ENCODE peak calls at places on chromosomes 3 and 15, in four cellular contexts. C is BJ, B is psoas muscle, R is mammary epithelial cell. H is an unnamed sample. For H3K27me3, the result is how much of the 10 kb centered on the place peaks cover.

GRCh38 chr3:179016979-179017670 is 54.5 kb downstream of the ZMAT3 start:
- DNase-seq in C (no peak), B (no peak), R (no peak), H (no peak)

GRCh38 chr15:66943456-66944095 is 121.8 kb upstream of the SMAD3 start:
- DNase-seq in C (no peak), B (no peak), R (no peak), H (peak)

GRCh38 chr3:194536883-194537637 is 50.3 kb upstream of the ATP13A3 start:
- DNase-seq in C (no peak), B (peak), R (peak), H (no peak)

GRCh38 chr3:86245360-86245759 is 745.6 kb downstream of the VGLL3 start:
- DNase-seq in C (no peak), B (no peak), R (no peak), H (peak)

GRCh38 chr15:70487380-70487725 is 276.0 kb downstream of the UACA start:
- DNase-seq in C (no peak), B (no peak), R (no peak), H (peak)

GRCh38 chr3:176426371-176426770 is 770.9 kb downstream of the TBL1XR1 start:
- DNase-seq in C (no peak), B (no peak), R (no peak), H (no peak)

GRCh38 chr15:81888748-81889479 is 156.9 kb downstream of the MEX3B start:
- DNase-seq in C (peak), B (no peak), R (no peak), H (no peak)

GRCh38 chr15:60591491-60592385 is 112.8 kb upstream of the ICE2 start:
- DNase-seq in C (no peak), B (peak), R (peak), H (peak)

GRCh38 chr15:70741107-70741511 is 22.2 kb downstream of the UACA start:
- DNase-seq in C (no peak), B (peak), R (peak), H (no peak)

GRCh38 chr3:153980252-153980590 is 141.0 kb upstream of the ARHGEF26 start:
- DNase-seq in C (no peak), B (no peak), R (peak), H (no peak)

GRCh38 chr3:106183762-106184391 is 315.1 kb upstream of the CBLB start:
- DNase-seq in C (no peak), B (no peak), R (peak), H (no peak)

GRCh38 chr15:48940508-48940907 is 23.2 kb downstream of the SHC4 start:
- DNase-seq in C (peak), B (no peak), R (peak), H (peak)

GRCh38 chr3:126127904-126128303 is 44.0 kb upstream of the SLC41A3 start:
- DNase-seq in C (no peak), B (peak), R (no peak), H (no peak)

GRCh38 chr15:57594479-57594878 is 2.8 kb downstream of the MYZAP start:
- DNase-seq in C (no peak), B (no peak), R (no peak), H (no peak)

GRCh38 chr3:115100806-115101205 is 46.3 kb downstream of the ZBTB20 start:
- DNase-seq in C (no peak), B (no peak), R (no peak), H (no peak)

GRCh38 chr3:171286580-171287249 is 173.5 kb downstream of the TNIK start:
- DNase-seq in C (no peak), B (no peak), R (peak), H (no peak)

GRCh38 chr15:36622247-36622795 is 42.9 kb downstream of the CDIN1 start:
- DNase-seq in C (no peak), B (no peak), R (no peak), H (no peak)

GRCh38 chr3:96192951-96193350 is 621.4 kb upstream of the EPHA6 start:
- DNase-seq in C (no peak), B (no peak), R (no peak), H (no peak)

GRCh38 chr15:28977377-28978010 is 91.7 kb downstream of the APBA2 start:
- DNase-seq in C (peak), B (no peak), R (peak), H (peak)

GRCh38 chr3:78878011-78878410 is 889.8 kb downstream of the ROBO1 start:
- DNase-seq in C (no peak), B (no peak), R (no peak), H (peak)

GRCh38 chr3:54720604-54721003 is 207.3 kb downstream of the LRTM1 start:
- DNase-seq in C (no peak), B (no peak), R (no peak), H (no peak)

GRCh38 chr3:128504957-128505730 is 12.1 kb upstream of the GATA2 start:
- DNase-seq in C (no peak), B (no peak), R (peak), H (peak)

GRCh38 chr3:189652042-189652441 is 20.9 kb downstream of the TP63 start:
- DNase-seq in C (no peak), B (no peak), R (peak), H (peak)

GRCh38 chr15:84799511-84800187 is 17.5 kb upstream of the ALPK3 start:
- DNase-seq in C (no peak), B (no peak), R (no peak), H (no peak)

GRCh38 chr3:55629432-55629831 is 142.3 kb upstream of the WNT5A start:
- DNase-seq in C (no peak), B (no peak), R (peak), H (no peak)

GRCh38 chr3:65930650-65931049 is 108.1 kb downstream of the MAGI1 start:
- DNase-seq in C (no peak), B (no peak), R (no peak), H (no peak)

GRCh38 chr3:168061332-168061996 is 34.3 kb downstream of the GOLIM4 start:
- DNase-seq in C (no peak), B (no peak), R (no peak), H (no peak)

GRCh38 chr15:29978411-29979382 is 104.1 kb upstream of the GOLGA8J start:
- DNase-seq in C (no peak), B (no peak), R (peak), H (no peak)

GRCh38 chr3:73500321-73500720 is 124.4 kb downstream of the PDZRN3 start:
- DNase-seq in C (no peak), B (no peak), R (no peak), H (no peak)

GRCh38 chr15:47949815-47950214 is 171.0 kb upstream of the SLC24A5 start:
- DNase-seq in C (no peak), B (no peak), R (no peak), H (no peak)

GRCh38 chr3:42182555-42182954 is 83.4 kb downstream of the CCK start:
- DNase-seq in C (no peak), B (no peak), R (no peak), H (no peak)

GRCh38 chr3:61354604-61355003 is 103.4 kb upstream of the FHIT start:
- DNase-seq in C (no peak), B (no peak), R (no peak), H (no peak)

GRCh38 chr3:112459750-112460149 is 39.5 kb downstream of the BTLA start:
- DNase-seq in C (no peak), B (no peak), R (no peak), H (no peak)

GRCh38 chr3:184409331-184409926 is 29.6 kb downstream of the CHRD start:
- DNase-seq in C (no peak), B (no peak), R (no peak), H (no peak)

GRCh38 chr3:184415229-184415517 is 35.3 kb downstream of the CHRD start:
- DNase-seq in C (no peak), B (no peak), R (no peak), H (no peak)

GRCh38 chr3:184405075-184406060 is 25.5 kb downstream of the CHRD start:
- DNase-seq in C (no peak), B (no peak), R (no peak), H (no peak)

GRCh38 chr3:184414418-184415228 is 34.8 kb downstream of the CHRD start:
- DNase-seq in C (no peak), B (no peak), R (no peak), H (no peak)

DNA sequence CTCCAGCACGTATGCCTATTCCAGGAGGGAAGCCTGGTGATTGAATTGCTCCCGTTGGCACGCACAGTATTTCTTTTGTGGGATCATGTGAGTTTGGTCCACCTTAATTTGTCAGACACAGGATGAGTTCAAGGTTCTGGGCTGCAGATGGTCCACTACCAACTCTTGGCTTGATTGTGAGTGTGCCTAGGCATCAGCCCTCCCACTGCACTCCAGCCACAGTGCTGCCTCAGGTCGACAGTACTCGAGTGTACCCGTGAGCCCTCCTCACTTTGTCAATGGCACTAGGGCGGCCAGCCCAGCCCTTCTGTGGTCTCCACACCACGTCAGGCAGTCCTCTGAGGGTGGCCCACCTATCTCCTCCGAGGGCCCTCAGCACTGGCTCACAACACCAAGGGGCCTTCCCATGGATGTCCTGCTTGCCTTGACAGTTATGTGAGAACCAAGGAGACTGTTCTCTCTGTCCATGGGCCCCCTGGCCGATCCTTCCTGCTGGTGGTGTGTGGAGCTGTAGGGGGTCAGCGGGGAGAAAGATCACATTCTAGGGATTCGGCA is 30.2 kb downstream of the CHRD start:
- DNase-seq in C (no peak), B (no peak), R (no peak), H (no peak)
- H3K27me3 ChIP-seq in C (under half), B (under half), R (under half), H (under half)

GRCh38 chr15:96335429-96335807 is 4.9 kb downstream of the NR2F2 start:
- DNase-seq in C (no peak), B (no peak), R (no peak), H (no peak)

GRCh38 chr15:96332854-96333193 is 2.3 kb downstream of the NR2F2 start:
- DNase-seq in C (no peak), B (no peak), R (no peak), H (no peak)

GRCh38 chr15:96334705-96335428 is 4.4 kb downstream of the NR2F2 start:
- DNase-seq in C (no peak), B (no peak), R (no peak), H (no peak)

GRCh38 chr15:96333194-96334016 is 2.9 kb downstream of the NR2F2 start:
- DNase-seq in C (no peak), B (peak), R (no peak), H (no peak)

GRCh38 chr15:96334017-96334704 is 3.7 kb downstream of the NR2F2 start:
- DNase-seq in C (no peak), B (no peak), R (no peak), H (no peak)
- H3K27me3 ChIP-seq in C (under half), B (under half), R (under half), H (under half)

GRCh38 chr3:181712190-181712504 is 422 bp downstream of the SOX2 start:
- DNase-seq in C (no peak), B (no peak), R (no peak), H (no peak)
- H3K27me3 ChIP-seq in C (under half), B (half or more), R (half or more), H (under half)

GRCh38 chr3:13881536-13882410 is 1.9 kb upstream of the WNT7A start:
- DNase-seq in C (no peak), B (no peak), R (no peak), H (no peak)

GRCh38 chr3:13883681-13884080 is 3.8 kb upstream of the WNT7A start:
- DNase-seq in C (no peak), B (no peak), R (no peak), H (no peak)

GRCh38 chr3:13884851-13885703 is 5.2 kb upstream of the WNT7A start:
- DNase-seq in C (no peak), B (no peak), R (peak), H (peak)

GRCh38 chr3:13880811-13881156 is 913 bp upstream of the WNT7A start:
- DNase-seq in C (no peak), B (no peak), R (no peak), H (peak)

DNA sequence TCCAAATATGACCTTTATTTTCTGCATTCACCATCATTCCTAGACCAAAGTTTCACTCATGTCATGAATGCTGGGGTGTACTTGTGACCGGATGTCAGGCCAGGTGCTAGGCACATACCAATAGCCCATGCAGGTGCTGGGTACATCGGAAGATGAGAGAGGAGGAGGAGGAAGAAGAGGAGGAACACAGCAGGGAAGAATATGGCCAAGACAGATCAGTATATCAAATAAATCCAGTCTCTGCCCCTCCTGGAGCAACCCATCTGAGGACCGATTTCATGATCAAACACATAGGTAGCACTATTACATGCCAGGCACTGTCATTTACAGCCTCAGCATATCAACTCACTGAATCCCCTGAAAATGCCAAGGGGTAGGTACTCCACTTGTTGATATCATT is 3.0 kb upstream of the WNT7A start:
- DNase-seq in C (no peak), B (no peak), R (no peak), H (no peak)
- H3K27me3 ChIP-seq in C (under half), B (half or more), R (under half), H (under half)

GRCh38 chr15:96582473-96582872 is 252.0 kb downstream of the NR2F2 start:
- DNase-seq in C (no peak), B (no peak), R (no peak), H (no peak)

GRCh38 chr15:96586901-96587300 is 256.4 kb downstream of the NR2F2 start:
- DNase-seq in C (no peak), B (no peak), R (no peak), H (no peak)

GRCh38 chr15:96583671-96584070 is 253.2 kb downstream of the NR2F2 start:
- DNase-seq in C (no peak), B (no peak), R (no peak), H (no peak)

GRCh38 chr15:96585634-96586386 is 255.3 kb downstream of the NR2F2 start:
- DNase-seq in C (peak), B (no peak), R (no peak), H (no peak)
- H3K27me3 ChIP-seq in C (under half), B (under half), R (under half), H (under half)

H was measured in trophoblast cell.